ENCODE peak calls at places on chromosome 21, in four cellular contexts. U, Q, G and N are unnamed samples.

GRCh38 chr21:29206445-29206844 is 76.0 kb downstream of the MAP3K7CL start:
- DNase-seq in G (no peak), Q (no peak), U (no peak), N (no peak)

GRCh38 chr21:29382029-29382654 is 83.4 kb downstream of the BACH1 start:
- DNase-seq in U (peak), Q (peak), G (no peak), N (no peak)

GRCh38 chr21:33608559-33608958 is 20.1 kb upstream of the DONSON start:
- DNase-seq in U (peak), G (no peak), Q (no peak), N (no peak)

GRCh38 chr21:15293251-15293650 is 228.5 kb upstream of the NRIP1 start:
- DNase-seq in G (peak), Q (peak), U (peak), N (no peak)

GRCh38 chr21:25338415-25338814 is 268.9 kb downstream of the MRPL39 start:
- DNase-seq in Q (no peak), U (no peak), G (no peak), N (no peak)

GRCh38 chr21:21907271-21907670 is 909.1 kb downstream of the NCAM2 start:
- DNase-seq in Q (no peak), G (no peak), U (no peak), N (no peak)

GRCh38 chr21:14236180-14236579 is 20.2 kb downstream of the RBM11 start:
- DNase-seq in G (no peak), U (no peak), Q (peak), N (no peak)

GRCh38 chr21:29499734-29500343 is 201.1 kb downstream of the BACH1 start:
- DNase-seq in U (no peak), Q (peak), G (no peak), N (peak)

GRCh38 chr21:35217504-35218060 is 168.5 kb upstream of the RUNX1 start:
- DNase-seq in Q (peak), G (no peak), U (peak), N (peak)

GRCh38 chr21:26626187-26626586 is 53.1 kb upstream of the CYYR1 start:
- DNase-seq in Q (no peak), G (no peak), U (no peak), N (no peak)

GRCh38 chr21:34807881-34808568 is 139.2 kb downstream of the CLIC6 start:
- DNase-seq in G (no peak), U (peak), Q (no peak), N (no peak)

GRCh38 chr21:31038376-31038775 is at the start of gene KRTAP19-8:
- DNase-seq in G (no peak), U (no peak), Q (no peak), N (no peak)

GRCh38 chr21:35291963-35292627 is 243.0 kb upstream of the RUNX1 start:
- DNase-seq in G (no peak), Q (peak), U (peak), N (no peak)

GRCh38 chr21:27346041-27346448 is 379.2 kb upstream of the ADAMTS5 start:
- DNase-seq in U (peak), Q (no peak), G (no peak), N (no peak)

GRCh38 chr21:14235101-14235500 is 19.1 kb downstream of the RBM11 start:
- DNase-seq in Q (no peak), G (no peak), U (no peak), N (no peak)

GRCh38 chr21:36337099-36337509 is 17.1 kb downstream of the MORC3 start:
- DNase-seq in Q (no peak), G (no peak), U (peak), N (no peak)
- H2BK15ac ChIP-seq in Q (no peak), G (no peak), U (no peak), N (no peak)

DNA sequence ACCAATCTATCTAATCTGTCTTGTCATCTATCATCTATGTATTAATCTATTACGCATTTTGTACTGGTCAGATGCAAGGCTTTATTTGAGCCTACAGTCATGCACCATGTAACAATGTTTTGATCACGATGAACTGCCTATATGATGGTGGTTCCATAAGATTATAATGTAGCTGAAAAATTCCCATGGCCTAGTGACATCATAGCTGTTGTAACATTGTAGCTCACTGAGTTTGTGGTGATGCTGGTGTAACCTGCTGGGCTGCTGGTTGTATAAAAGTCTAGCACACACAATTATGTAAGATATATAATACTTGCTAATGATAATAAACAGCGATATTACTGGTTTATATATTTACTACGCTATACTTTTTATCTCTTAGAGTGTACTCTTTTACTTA is 64.8 kb upstream of the IGSF5 start:
- DNase-seq in G (no peak), U (no peak), Q (no peak), N (no peak)
- H2AK5ac ChIP-seq in G (no peak), U (no peak), Q (no peak), N (no peak)

DNA sequence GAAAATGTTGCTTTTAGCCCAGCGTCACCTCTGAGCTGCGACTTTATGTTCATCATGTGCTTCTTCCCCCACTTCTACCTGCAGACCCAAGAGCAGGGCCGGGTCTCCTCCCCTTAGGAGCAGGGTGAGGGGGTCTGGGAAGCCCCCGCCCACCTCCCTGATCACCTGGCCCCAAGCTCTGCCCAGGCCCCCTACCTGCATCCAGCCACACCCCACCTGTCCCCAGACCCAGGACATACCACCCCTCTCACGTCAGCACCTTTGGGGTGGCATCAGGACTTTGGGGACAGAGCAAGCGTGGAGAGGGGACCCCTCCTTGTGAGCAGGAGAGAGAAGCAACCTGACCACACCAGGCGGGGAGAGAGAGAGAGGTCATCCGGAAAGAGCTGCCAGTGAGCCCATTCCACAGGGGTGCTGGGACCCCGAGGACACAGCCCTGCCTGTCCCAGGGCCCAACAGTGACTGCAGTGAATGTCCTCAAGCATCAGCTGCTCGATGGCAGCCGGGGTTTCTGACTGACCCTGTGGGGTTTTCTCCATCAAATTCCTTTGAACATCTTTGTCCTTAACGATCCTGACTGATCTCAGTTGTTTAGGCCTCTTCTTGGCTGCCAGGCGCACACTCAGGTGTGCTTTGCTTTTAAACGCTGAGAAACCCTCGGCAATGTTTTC is 42.8 kb upstream of the COL18A1 start:
- DNase-seq in Q (no peak), U (no peak), G (no peak), N (no peak)
- H2BK15ac ChIP-seq in Q (no peak), U (peak), G (peak), N (no peak)

GRCh38 chr21:42638266-42638863 is 15.1 kb upstream of the PDE9A start:
- DNase-seq in G (no peak), Q (no peak), U (no peak), N (no peak)

GRCh38 chr21:42635848-42636534 is 17.4 kb upstream of the PDE9A start:
- DNase-seq in Q (no peak), G (no peak), U (no peak), N (no peak)

GRCh38 chr21:42636931-42637601 is 16.4 kb upstream of the PDE9A start:
- DNase-seq in Q (no peak), U (no peak), G (no peak), N (no peak)

GRCh38 chr21:42636535-42636914 is 16.9 kb upstream of the PDE9A start:
- DNase-seq in U (peak), G (no peak), Q (no peak), N (no peak)

GRCh38 chr21:42637602-42638041 is 15.8 kb upstream of the PDE9A start:
- DNase-seq in G (no peak), Q (no peak), U (no peak), N (no peak)
- H2AK5ac ChIP-seq in G (peak), Q (no peak), U (peak), N (no peak)

GRCh38 chr21:36703626-36704280 is 4.8 kb downstream of the SIM2 start:
- DNase-seq in U (no peak), Q (no peak), G (no peak), N (no peak)
- H2BK15ac ChIP-seq in U (no peak), Q (no peak), G (no peak), N (no peak)

GRCh38 chr21:39654951-39655350 is 42.2 kb downstream of the B3GALT5 start:
- DNase-seq in G (no peak), Q (no peak), U (no peak), N (no peak)

GRCh38 chr21:39658066-39658465 is 45.3 kb downstream of the B3GALT5 start:
- DNase-seq in Q (no peak), U (no peak), G (no peak), N (no peak)

GRCh38 chr21:39657091-39657689 is 44.5 kb downstream of the B3GALT5 start:
- DNase-seq in Q (no peak), G (no peak), U (no peak), N (no peak)

GRCh38 chr21:39655589-39655988 is 42.8 kb downstream of the B3GALT5 start:
- DNase-seq in G (no peak), Q (no peak), U (no peak), N (no peak)

DNA sequence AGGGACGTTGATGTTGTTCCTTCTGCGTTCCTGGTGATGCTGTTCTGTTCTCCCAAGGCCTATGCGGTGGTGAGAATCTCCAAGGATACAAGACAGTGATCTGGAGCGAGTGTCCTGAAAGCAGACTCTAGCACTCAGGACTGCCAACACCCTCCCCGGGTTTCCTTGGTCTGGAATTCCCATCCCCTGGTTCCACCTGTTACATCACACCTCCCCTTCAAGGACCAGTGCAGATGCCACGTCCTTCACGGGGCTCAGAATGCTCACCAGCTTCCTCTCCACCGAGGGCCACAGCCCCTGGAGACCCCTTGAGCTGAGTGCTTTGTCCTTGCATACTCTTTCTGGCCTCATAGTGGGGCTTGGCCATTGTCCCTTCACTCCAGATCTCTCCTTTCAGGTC is 43.5 kb downstream of the B3GALT5 start:
- DNase-seq in Q (no peak), U (no peak), G (no peak), N (no peak)
- H2AK5ac ChIP-seq in Q (no peak), U (no peak), G (peak), N (no peak)

GRCh38 chr21:45381865-45382697 is 22.9 kb upstream of the COL18A1 start:
- DNase-seq in U (no peak), Q (no peak), G (no peak), N (no peak)

GRCh38 chr21:45382698-45383000 is 22.3 kb upstream of the COL18A1 start:
- DNase-seq in G (no peak), Q (no peak), U (no peak), N (no peak)

GRCh38 chr21:45383111-45383614 is 21.8 kb upstream of the COL18A1 start:
- DNase-seq in Q (no peak), G (no peak), U (no peak), N (no peak)

GRCh38 chr21:45384656-45385548 is 20.1 kb upstream of the COL18A1 start:
- DNase-seq in G (no peak), U (no peak), Q (no peak), N (no peak)

DNA sequence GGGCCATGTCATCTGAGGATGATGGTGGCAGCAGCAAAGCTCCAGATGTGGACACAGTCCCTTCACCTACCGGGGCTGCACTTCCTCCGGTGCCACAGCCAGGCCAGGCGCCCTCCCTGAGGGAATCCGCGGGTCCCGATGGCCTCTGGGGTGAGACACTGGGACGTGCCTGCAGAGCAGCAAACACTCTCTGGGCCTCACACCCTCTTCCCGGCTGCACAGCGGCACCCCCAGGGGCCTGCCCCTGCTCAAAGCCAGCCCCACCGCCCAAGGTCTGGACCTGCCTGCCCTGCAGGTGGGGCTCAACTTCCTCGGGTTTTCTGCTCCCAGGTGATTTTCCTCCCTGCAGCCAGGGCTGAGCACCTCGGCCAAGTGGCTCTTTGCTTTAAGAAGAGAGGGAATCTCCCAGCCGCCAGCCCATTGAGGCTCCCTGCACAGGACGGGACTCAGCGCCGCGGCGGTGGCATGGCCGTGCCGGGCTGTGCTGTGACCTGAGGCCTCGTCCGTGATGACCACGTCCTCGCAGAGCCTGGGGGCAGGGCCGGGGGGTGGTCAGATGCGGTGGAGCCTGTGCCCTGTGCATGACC is 21.3 kb upstream of the COL18A1 start:
- DNase-seq in G (no peak), Q (peak), U (no peak), N (peak)
- H2BK15ac ChIP-seq in G (no peak), Q (no peak), U (no peak), N (no peak)

GRCh38 chr21:46223217-46223616 is 5.4 kb downstream of the LSS start:
- DNase-seq in U (no peak), G (no peak), Q (no peak), N (no peak)

GRCh38 chr21:46226920-46227599 is 1.5 kb downstream of the LSS start:
- DNase-seq in U (peak), Q (peak), G (no peak), N (no peak)

GRCh38 chr21:46227811-46228344 is 696 bp downstream of the LSS start:
- DNase-seq in U (no peak), G (no peak), Q (peak), N (no peak)

GRCh38 chr21:46228345-46229051 is at the start of gene LSS:
- DNase-seq in Q (peak), G (peak), U (peak), N (peak)

GRCh38 chr21:46226146-46226545 is 2.4 kb downstream of the LSS start:
- DNase-seq in Q (no peak), G (no peak), U (peak), N (no peak)
- H2AK5ac ChIP-seq in Q (no peak), G (no peak), U (peak), N (no peak)

GRCh38 chr21:17512245-17513213 is at the start of gene CXADR:
- DNase-seq in G (peak), U (no peak), Q (peak), N (peak)
- H2BK15ac ChIP-seq in G (peak), U (no peak), Q (no peak), N (no peak)